ENCODE peak calls at places on chromosomes 11 and 22, in six cellular contexts. One of them, this sample, is unnamed.
A peak's percentile ranks its signal among the peaks of the same experiment; 100 is the strongest.

GRCh38 chr11:12467610-12468009 is 90.2 kb downstream of the PARVA start:
- DNase-seq in sigmoid colon: no peak
- DNase-seq in GM23338: no peak
- DNase-seq in thoracic aorta: no peak
- DNase-seq in HAP-1: no peak
- DNase-seq in CD8-positive, alpha-beta T cell: no peak
- DNase-seq in this sample: no peak

GRCh38 chr11:68806931-68807844 is 34.5 kb downstream of the CPT1A start:
- DNase-seq in sigmoid colon: no peak
- DNase-seq in GM23338: no peak
- DNase-seq in thoracic aorta: no peak
- DNase-seq in HAP-1: no peak
- DNase-seq in CD8-positive, alpha-beta T cell: no peak
- DNase-seq in this sample: no peak

GRCh38 chr11:64684357-64684756 is 38.6 kb downstream of the NRXN2 start:
- DNase-seq in sigmoid colon: no peak
- DNase-seq in GM23338: no peak
- DNase-seq in thoracic aorta: no peak
- DNase-seq in HAP-1: no peak
- DNase-seq in CD8-positive, alpha-beta T cell: no peak
- DNase-seq in this sample: no peak

GRCh38 chr11:118918686-118919280 is 6.9 kb downstream of the BCL9L start:
- DNase-seq in sigmoid colon: peak; percentile 71
- DNase-seq in GM23338: no peak
- DNase-seq in thoracic aorta: no peak
- DNase-seq in HAP-1: no peak
- DNase-seq in CD8-positive, alpha-beta T cell: peak; percentile 69
- DNase-seq in this sample: peak; percentile 45

GRCh38 chr11:9459573-9460321 is 1.1 kb upstream of the ZNF143 start:
- DNase-seq in sigmoid colon: no peak
- DNase-seq in GM23338: peak; percentile 41
- DNase-seq in thoracic aorta: no peak
- DNase-seq in HAP-1: peak; percentile 35
- DNase-seq in CD8-positive, alpha-beta T cell: no peak
- DNase-seq in this sample: peak; percentile 32

GRCh38 chr11:120172921-120173705 is 35.2 kb upstream of the TRIM29 start:
- DNase-seq in sigmoid colon: peak; percentile 56
- DNase-seq in GM23338: no peak
- DNase-seq in thoracic aorta: no peak
- DNase-seq in HAP-1: no peak
- DNase-seq in CD8-positive, alpha-beta T cell: no peak
- DNase-seq in this sample: no peak

GRCh38 chr22:31950226-31950625 is 5.9 kb downstream of the YWHAH start:
- DNase-seq in sigmoid colon: no peak
- DNase-seq in GM23338: no peak
- DNase-seq in thoracic aorta: no peak
- DNase-seq in HAP-1: no peak
- DNase-seq in CD8-positive, alpha-beta T cell: no peak
- DNase-seq in this sample: no peak

GRCh38 chr11:127006311-127006710 is 5.7 kb upstream of the KIRREL3 start:
- DNase-seq in sigmoid colon: no peak
- DNase-seq in GM23338: no peak
- DNase-seq in thoracic aorta: no peak
- DNase-seq in HAP-1: no peak
- DNase-seq in CD8-positive, alpha-beta T cell: no peak
- DNase-seq in this sample: no peak

GRCh38 chr11:66443602-66444001 is 5.0 kb upstream of the MRPL11 start:
- DNase-seq in sigmoid colon: no peak
- DNase-seq in GM23338: no peak
- DNase-seq in thoracic aorta: no peak
- DNase-seq in HAP-1: no peak
- DNase-seq in CD8-positive, alpha-beta T cell: no peak
- DNase-seq in this sample: no peak

GRCh38 chr11:107408762-107409200 is 48.8 kb downstream of the CWF19L2 start:
- DNase-seq in sigmoid colon: no peak
- DNase-seq in GM23338: no peak
- DNase-seq in thoracic aorta: no peak
- DNase-seq in HAP-1: no peak
- DNase-seq in CD8-positive, alpha-beta T cell: no peak
- DNase-seq in this sample: peak; percentile 31

GRCh38 chr11:73159981-73160777 is 18.1 kb upstream of the FCHSD2 start:
- DNase-seq in sigmoid colon: peak; percentile 52
- DNase-seq in GM23338: no peak
- DNase-seq in thoracic aorta: no peak
- DNase-seq in HAP-1: no peak
- DNase-seq in CD8-positive, alpha-beta T cell: no peak
- DNase-seq in this sample: no peak

GRCh38 chr11:123304828-123305530 is 109.9 kb upstream of the CLMP start:
- DNase-seq in sigmoid colon: no peak
- DNase-seq in GM23338: peak; percentile 45
- DNase-seq in thoracic aorta: no peak
- DNase-seq in HAP-1: no peak
- DNase-seq in CD8-positive, alpha-beta T cell: no peak
- DNase-seq in this sample: peak; percentile 17

GRCh38 chr22:19756288-19757128 is 4.1 kb upstream of the TBX1 start:
- DNase-seq in sigmoid colon: no peak
- DNase-seq in GM23338: peak; percentile 73
- DNase-seq in thoracic aorta: no peak
- DNase-seq in HAP-1: peak; percentile 36
- DNase-seq in CD8-positive, alpha-beta T cell: peak; percentile 82
- DNase-seq in this sample: peak; percentile 73

GRCh38 chr11:57394203-57394602 is 3.8 kb upstream of the PRG2 start:
- DNase-seq in sigmoid colon: no peak
- DNase-seq in GM23338: no peak
- DNase-seq in thoracic aorta: no peak
- DNase-seq in HAP-1: no peak
- DNase-seq in CD8-positive, alpha-beta T cell: no peak
- DNase-seq in this sample: no peak

GRCh38 chr22:49621601-49622210 is 206.0 kb downstream of the BRD1 start:
- DNase-seq in sigmoid colon: peak; percentile 38
- DNase-seq in GM23338: no peak
- DNase-seq in thoracic aorta: no peak
- DNase-seq in HAP-1: no peak
- DNase-seq in CD8-positive, alpha-beta T cell: no peak
- DNase-seq in this sample: no peak

GRCh38 chr11:133897331-133897650 is 52.0 kb upstream of the SPATA19 start:
- DNase-seq in sigmoid colon: peak; percentile 32
- DNase-seq in GM23338: no peak
- DNase-seq in thoracic aorta: no peak
- DNase-seq in HAP-1: no peak
- DNase-seq in CD8-positive, alpha-beta T cell: peak; percentile 38
- DNase-seq in this sample: no peak

GRCh38 chr11:12993626-12994025 is 15.5 kb upstream of the RASSF10 start:
- DNase-seq in sigmoid colon: no peak
- DNase-seq in GM23338: no peak
- DNase-seq in thoracic aorta: no peak
- DNase-seq in HAP-1: no peak
- DNase-seq in CD8-positive, alpha-beta T cell: no peak
- DNase-seq in this sample: no peak

GRCh38 chr11:131297441-131297840 is 73.0 kb upstream of the NTM start:
- DNase-seq in sigmoid colon: no peak
- DNase-seq in GM23338: peak; percentile 48
- DNase-seq in thoracic aorta: no peak
- DNase-seq in HAP-1: no peak
- DNase-seq in CD8-positive, alpha-beta T cell: no peak
- DNase-seq in this sample: no peak

GRCh38 chr11:35192347-35192746 is 53.4 kb downstream of the CD44 start:
- DNase-seq in sigmoid colon: peak; percentile 84
- DNase-seq in GM23338: no peak
- DNase-seq in thoracic aorta: no peak
- DNase-seq in HAP-1: no peak
- DNase-seq in CD8-positive, alpha-beta T cell: no peak
- DNase-seq in this sample: peak; percentile 52

GRCh38 chr11:45410391-45411215 is 124.5 kb upstream of the SYT13 start:
- DNase-seq in sigmoid colon: no peak
- DNase-seq in GM23338: peak; percentile 64
- DNase-seq in thoracic aorta: no peak
- DNase-seq in HAP-1: no peak
- DNase-seq in CD8-positive, alpha-beta T cell: no peak
- DNase-seq in this sample: no peak

GRCh38 chr11:114075343-114075610 is 15.8 kb downstream of the ZBTB16 start:
- DNase-seq in sigmoid colon: peak; percentile 64
- DNase-seq in GM23338: no peak
- DNase-seq in thoracic aorta: no peak
- DNase-seq in HAP-1: no peak
- DNase-seq in CD8-positive, alpha-beta T cell: no peak
- DNase-seq in this sample: no peak

GRCh38 chr11:114070464-114071139 is 11.1 kb downstream of the ZBTB16 start:
- DNase-seq in sigmoid colon: no peak
- DNase-seq in GM23338: no peak
- DNase-seq in thoracic aorta: no peak
- DNase-seq in HAP-1: no peak
- DNase-seq in CD8-positive, alpha-beta T cell: no peak
- DNase-seq in this sample: no peak

GRCh38 chr11:114073506-114074381 is 14.2 kb downstream of the ZBTB16 start:
- DNase-seq in sigmoid colon: peak; percentile 64
- DNase-seq in GM23338: no peak
- DNase-seq in thoracic aorta: no peak
- DNase-seq in HAP-1: no peak
- DNase-seq in CD8-positive, alpha-beta T cell: no peak
- DNase-seq in this sample: peak; percentile 48

GRCh38 chr11:114074546-114075342 is 15.2 kb downstream of the ZBTB16 start:
- DNase-seq in sigmoid colon: peak; percentile 75
- DNase-seq in GM23338: no peak
- DNase-seq in thoracic aorta: no peak
- DNase-seq in HAP-1: no peak
- DNase-seq in CD8-positive, alpha-beta T cell: no peak
- DNase-seq in this sample: no peak

DNA sequence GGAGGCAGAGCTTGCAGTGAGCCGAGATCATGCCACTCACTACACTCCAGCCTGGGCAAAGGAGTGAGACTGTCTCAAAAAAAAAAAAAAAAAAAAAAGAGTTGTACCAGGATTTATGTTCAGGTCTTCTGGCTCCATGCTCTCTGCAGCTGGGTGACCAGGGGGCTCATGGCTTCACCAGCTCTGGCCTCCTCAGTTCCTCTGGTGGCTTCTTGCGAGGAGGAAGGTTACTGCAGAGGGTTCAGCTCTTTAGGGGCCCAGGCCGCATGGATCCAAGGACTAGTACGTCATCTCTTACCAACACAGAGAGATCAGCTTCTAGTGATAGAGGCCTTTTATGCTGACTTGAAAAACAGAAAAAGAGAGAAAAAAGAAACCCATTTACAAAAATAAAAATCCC is 13.5 kb downstream of the ZBTB16 start:
- DNase-seq in sigmoid colon: peak; percentile 63
- DNase-seq in GM23338: no peak
- DNase-seq in thoracic aorta: no peak
- DNase-seq in HAP-1: no peak
- DNase-seq in CD8-positive, alpha-beta T cell: no peak
- DNase-seq in this sample: no peak
- H3K4me1 ChIP-seq in sigmoid colon: peaks cover 95% of the 10 kb centered on the region
- H3K4me1 ChIP-seq in GM23338: peaks cover 23% of the 10 kb centered on the region
- H3K4me1 ChIP-seq in thoracic aorta: peaks cover 98% of the 10 kb centered on the region
- H3K4me1 ChIP-seq in HAP-1: no peaks in the 10 kb centered on the region
- H3K4me1 ChIP-seq in CD8-positive, alpha-beta T cell: peaks cover 37% of the 10 kb centered on the region
- H3K4me1 ChIP-seq in this sample: peaks cover 2% of the 10 kb centered on the region

GRCh38 chr11:96329419-96329818 is 13.6 kb downstream of the MAML2 start:
- DNase-seq in sigmoid colon: no peak
- DNase-seq in GM23338: no peak
- DNase-seq in thoracic aorta: no peak
- DNase-seq in HAP-1: no peak
- DNase-seq in CD8-positive, alpha-beta T cell: no peak
- DNase-seq in this sample: no peak
- H3K4me1 ChIP-seq in sigmoid colon: peaks cover 44% of the 10 kb centered on the region
- H3K4me1 ChIP-seq in GM23338: peaks cover 79% of the 10 kb centered on the region
- H3K4me1 ChIP-seq in thoracic aorta: peaks cover 73% of the 10 kb centered on the region
- H3K4me1 ChIP-seq in HAP-1: peaks cover 85% of the 10 kb centered on the region
- H3K4me1 ChIP-seq in CD8-positive, alpha-beta T cell: peaks cover 65% of the 10 kb centered on the region
- H3K4me1 ChIP-seq in this sample: peaks cover 2% of the 10 kb centered on the region

GRCh38 chr11:15200696-15201095 is 86.0 kb downstream of the INSC start:
- DNase-seq in sigmoid colon: no peak
- DNase-seq in GM23338: no peak
- DNase-seq in thoracic aorta: no peak
- DNase-seq in HAP-1: no peak
- DNase-seq in CD8-positive, alpha-beta T cell: no peak
- DNase-seq in this sample: no peak

GRCh38 chr11:15199693-15200092 is 85.0 kb downstream of the INSC start:
- DNase-seq in sigmoid colon: no peak
- DNase-seq in GM23338: no peak
- DNase-seq in thoracic aorta: peak; percentile 52
- DNase-seq in HAP-1: no peak
- DNase-seq in CD8-positive, alpha-beta T cell: no peak
- DNase-seq in this sample: peak; percentile 28

GRCh38 chr11:15202626-15203025 is 87.9 kb downstream of the INSC start:
- DNase-seq in sigmoid colon: no peak
- DNase-seq in GM23338: no peak
- DNase-seq in thoracic aorta: no peak
- DNase-seq in HAP-1: no peak
- DNase-seq in CD8-positive, alpha-beta T cell: no peak
- DNase-seq in this sample: no peak

GRCh38 chr11:15204766-15205165 is 90.0 kb downstream of the INSC start:
- DNase-seq in sigmoid colon: no peak
- DNase-seq in GM23338: no peak
- DNase-seq in thoracic aorta: no peak
- DNase-seq in HAP-1: no peak
- DNase-seq in CD8-positive, alpha-beta T cell: no peak
- DNase-seq in this sample: no peak

DNA sequence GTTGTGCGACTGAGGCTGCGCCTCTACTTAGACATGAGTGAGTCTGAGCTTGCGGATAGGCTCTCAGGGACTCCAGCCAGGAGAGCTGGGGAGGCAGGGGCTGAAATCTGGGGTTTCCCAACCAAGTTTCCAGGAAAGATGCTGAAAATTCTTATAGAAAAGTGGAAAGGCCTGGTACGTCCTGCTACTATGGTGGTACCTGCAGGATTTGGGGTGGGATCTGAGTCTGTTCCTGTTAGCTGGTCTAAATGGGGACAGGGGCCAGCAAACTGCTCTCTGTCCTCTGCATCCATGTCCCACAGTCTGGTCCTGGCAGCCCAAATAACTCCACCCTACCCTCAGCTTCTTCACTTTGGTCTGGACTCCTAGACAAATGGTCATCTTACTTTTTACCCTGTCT is 86.9 kb downstream of the INSC start:
- DNase-seq in sigmoid colon: no peak
- DNase-seq in GM23338: no peak
- DNase-seq in thoracic aorta: no peak
- DNase-seq in HAP-1: no peak
- DNase-seq in CD8-positive, alpha-beta T cell: no peak
- DNase-seq in this sample: no peak
- H3K4me1 ChIP-seq in sigmoid colon: peaks cover 39% of the 10 kb centered on the region
- H3K4me1 ChIP-seq in GM23338: no peaks in the 10 kb centered on the region
- H3K4me1 ChIP-seq in thoracic aorta: peaks cover 39% of the 10 kb centered on the region
- H3K4me1 ChIP-seq in HAP-1: no peaks in the 10 kb centered on the region
- H3K4me1 ChIP-seq in CD8-positive, alpha-beta T cell: no peaks in the 10 kb centered on the region
- H3K4me1 ChIP-seq in this sample: no peaks in the 10 kb centered on the region

GRCh38 chr11:98979212-98979611 is 41.5 kb upstream of the CNTN5 start:
- DNase-seq in sigmoid colon: no peak
- DNase-seq in GM23338: no peak
- DNase-seq in thoracic aorta: no peak
- DNase-seq in HAP-1: no peak
- DNase-seq in CD8-positive, alpha-beta T cell: no peak
- DNase-seq in this sample: no peak
- H3K4me1 ChIP-seq in sigmoid colon: no peaks in the 10 kb centered on the region
- H3K4me1 ChIP-seq in GM23338: no peaks in the 10 kb centered on the region
- H3K4me1 ChIP-seq in thoracic aorta: no peaks in the 10 kb centered on the region
- H3K4me1 ChIP-seq in HAP-1: no peaks in the 10 kb centered on the region
- H3K4me1 ChIP-seq in CD8-positive, alpha-beta T cell: no peaks in the 10 kb centered on the region
- H3K4me1 ChIP-seq in this sample: no peaks in the 10 kb centered on the region

This sample was measured in small intestine.